ENCODE peak calls at places on chromosome 21, in four cellular contexts. O is stimulated activated naive CD8-positive, alpha-beta T cell treated with anti-CD3 and anti-CD28 coated beads, Interleukin-15, amount 100 ng/mL, for 72 hours; R is CD8-positive, alpha-beta memory T cell; T is iPS-NIHi11. H is an unnamed sample.

GRCh38 chr21:43361493-43362296 is 65.2 kb downstream of the SIK1 start:
- DNase-seq in O (peak; percentile 31), R (peak; percentile 32), T (no peak), H (no peak)

GRCh38 chr21:46213620-46214286 is 14.8 kb downstream of the LSS start:
- DNase-seq in O (peak; percentile 5), R (no peak), T (no peak), H (no peak)

GRCh38 chr21:43297411-43297981 is 128.7 kb downstream of the CRYAA start:
- DNase-seq in O (no peak), R (no peak), T (no peak), H (no peak)

GRCh38 chr21:7951854-7952519 is 2569.4 kb upstream of the TPTE start:
- DNase-seq in O (no peak), R (no peak), T (no peak), H (no peak)

GRCh38 chr21:44596068-44596725 is 3.9 kb upstream of the KRTAP10-6 start:
- DNase-seq in O (no peak), R (no peak), T (no peak), H (no peak)

GRCh38 chr21:14533555-14534400 is 12.3 kb downstream of the SAMSN1 start:
- DNase-seq in O (peak; percentile 57), R (peak; percentile 28), T (no peak), H (peak; percentile 39)

GRCh38 chr21:36694593-36695282 is 4.2 kb upstream of the SIM2 start:
- DNase-seq in O (no peak), R (no peak), T (no peak), H (no peak)

GRCh38 chr21:27423073-27423472 is 456.2 kb upstream of the ADAMTS5 start:
- DNase-seq in O (no peak), R (no peak), T (no peak), H (no peak)

GRCh38 chr21:29334717-29335428 is 36.2 kb downstream of the BACH1 start:
- DNase-seq in O (no peak), R (no peak), T (no peak), H (no peak)

GRCh38 chr21:22409571-22409970 is 1411.4 kb downstream of the NCAM2 start:
- DNase-seq in O (no peak), R (no peak), T (no peak), H (no peak)

GRCh38 chr21:29829514-29830255 is 110.1 kb downstream of the GRIK1 start:
- DNase-seq in O (no peak), R (no peak), T (no peak), H (no peak)

GRCh38 chr21:22342855-22343254 is 1344.6 kb downstream of the NCAM2 start:
- DNase-seq in O (no peak), R (no peak), T (no peak), H (no peak)